ENCODE peak calls at places on chromosome 19, in five cellular contexts. N is GM12865, T is heart right ventricle, U is pancreas, A is epithelial cell of esophagus. Q is an unnamed sample.
A peak's percentile ranks its signal among the peaks of the same experiment; 100 is the strongest.

GRCh38 chr19:35054626-35055025 is 13.1 kb downstream of the HPN start:
- DNase-seq in A (no peak), U (no peak), T (no peak), N (no peak), Q (no peak)

GRCh38 chr19:7522923-7523667 is 671 bp downstream of the MCOLN1 start:
- DNase-seq in U (no peak), T (no peak), A (peak; percentile 20), N (no peak), Q (no peak)

GRCh38 chr19:35266904-35267817 is 1.6 kb upstream of the USF2 start:
- DNase-seq in T (peak; percentile 50), N (peak; percentile 62), A (peak; percentile 29), U (peak; percentile 48), Q (peak; percentile 54)

GRCh38 chr19:28537896-28538295 is 675.1 kb downstream of the UQCRFS1 start:
- DNase-seq in N (no peak), T (no peak), U (no peak), A (no peak), Q (no peak)

GRCh38 chr19:48629599-48630288 is 7.4 kb downstream of the DBP start:
- DNase-seq in U (no peak), T (no peak), N (peak; percentile 25), A (peak; percentile 59), Q (no peak)

GRCh38 chr19:17549088-17549740 is 6.2 kb upstream of the COLGALT1 start:
- DNase-seq in U (no peak), N (peak; percentile 26), A (no peak), T (no peak), Q (no peak)

GRCh38 chr19:18156841-18157464 is 4.0 kb downstream of the PIK3R2 start:
- DNase-seq in N (no peak), T (peak; percentile 90), A (peak; percentile 91), U (peak; percentile 91), Q (no peak)

GRCh38 chr19:57560049-57560491 is 407 bp upstream of the ZNF550 start:
- DNase-seq in A (peak; percentile 67), N (no peak), T (peak; percentile 55), U (no peak), Q (no peak)

GRCh38 chr19:1864480-1865171 is 1.2 kb upstream of the KLF16 start:
- DNase-seq in U (peak; percentile 62), N (peak; percentile 89), A (peak; percentile 59), T (peak; percentile 76), Q (peak; percentile 70)

GRCh38 chr19:48556163-48556562 is 4.2 kb downstream of the SULT2B1 start:
- DNase-seq in N (no peak), T (no peak), A (peak; percentile 81), U (no peak), Q (no peak)

GRCh38 chr19:30450101-30450500 is 77.9 kb downstream of the ZNF536 start:
- DNase-seq in U (peak; percentile 14), N (no peak), T (peak; percentile 74), A (no peak), Q (no peak)

GRCh38 chr19:11927227-11927626 is 2.3 kb downstream of the ZNF700 start:
- DNase-seq in T (no peak), U (no peak), A (no peak), N (no peak), Q (no peak)

GRCh38 chr19:42428676-42429075 is 1.5 kb upstream of the LIPE start:
- DNase-seq in A (no peak), U (no peak), N (no peak), T (no peak), Q (no peak)

GRCh38 chr19:3968556-3969434 is 2.1 kb downstream of the DAPK3 start:
- DNase-seq in U (peak; percentile 81), A (peak; percentile 98), T (peak; percentile 96), N (no peak), Q (no peak)

GRCh38 chr19:14310055-14310454 is 71.2 kb upstream of the ADGRE5 start:
- DNase-seq in N (peak; percentile 77), A (no peak), U (no peak), T (no peak), Q (peak; percentile 21)

GRCh38 chr19:17109300-17109699 is 33.7 kb downstream of the MYO9B start:
- DNase-seq in U (no peak), N (no peak), T (no peak), A (no peak), Q (no peak)

GRCh38 chr19:56132316-56132822 is 8.7 kb upstream of the ZNF444 start:
- DNase-seq in N (no peak), T (peak; percentile 45), U (no peak), A (no peak), Q (no peak)

GRCh38 chr19:30521937-30522336 is 149.8 kb downstream of the ZNF536 start:
- DNase-seq in T (no peak), N (no peak), A (no peak), U (no peak), Q (no peak)

GRCh38 chr19:58033741-58034475 is at the start of gene ZSCAN1:
- DNase-seq in A (peak; percentile 52), N (no peak), T (peak; percentile 93), U (peak; percentile 83), Q (peak; percentile 72)

GRCh38 chr19:3270908-3271307 is 46.4 kb downstream of the CELF5 start:
- DNase-seq in N (peak; percentile 75), T (no peak), U (no peak), A (peak; percentile 41), Q (no peak)

GRCh38 chr19:35755550-35756371 is 1.1 kb downstream of the HSPB6 start:
- DNase-seq in T (peak; percentile 88), N (no peak), U (no peak), A (peak; percentile 55), Q (no peak)

GRCh38 chr19:2679439-2679838 is 23.1 kb downstream of the GNG7 start:
- DNase-seq in U (no peak), T (no peak), A (no peak), N (no peak), Q (no peak)

GRCh38 chr19:49710372-49710951 is 19.5 kb downstream of the CPT1C start:
- DNase-seq in U (no peak), T (no peak), N (no peak), A (no peak), Q (no peak)

GRCh38 chr19:9785367-9786331 is 17.1 kb upstream of the ZNF846 start:
- DNase-seq in A (peak; percentile 98), U (peak; percentile 96), N (peak; percentile 92), T (peak; percentile 99), Q (peak; percentile 86)

GRCh38 chr19:9786342-9786741 is 17.8 kb upstream of the ZNF846 start:
- DNase-seq in T (no peak), N (no peak), A (no peak), U (no peak), Q (no peak)

GRCh38 chr19:9786819-9787218 is 18.3 kb upstream of the ZNF846 start:
- DNase-seq in N (no peak), U (no peak), T (no peak), A (no peak), Q (no peak)

DNA sequence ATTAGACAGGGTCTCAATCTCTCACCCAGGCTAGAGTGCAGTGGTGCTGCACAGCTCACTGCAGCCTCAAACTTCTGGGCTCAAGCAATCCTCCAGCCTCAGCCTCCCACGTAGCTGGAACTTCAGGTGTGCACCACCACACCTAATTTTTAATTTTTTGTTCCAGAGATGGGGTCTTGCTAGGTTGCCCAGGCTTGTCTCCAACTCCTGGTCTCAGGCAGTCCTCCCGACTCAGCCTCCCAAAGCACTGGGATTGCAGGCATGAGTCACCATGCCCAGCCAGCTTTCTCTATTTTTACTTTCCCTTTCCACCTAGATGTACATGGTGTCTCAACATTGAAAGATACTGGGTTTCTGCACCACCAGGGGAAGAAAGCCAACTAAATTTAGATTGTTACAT is 13.7 kb upstream of the ZNF846 start:
- DNase-seq in T (no peak), A (no peak), U (no peak), N (no peak), Q (no peak)
- TF ChIP-seq CTCF in T (no peak), A (no peak), U (no peak), N (no peak), Q (no peak)

GRCh38 chr19:772043-772442 is 21.1 kb downstream of the MISP start:
- DNase-seq in U (no peak), A (no peak), T (no peak), N (no peak), Q (no peak)

GRCh38 chr19:769610-770009 is 18.7 kb downstream of the MISP start:
- DNase-seq in A (no peak), N (no peak), T (no peak), U (no peak), Q (no peak)

GRCh38 chr19:768424-768823 is 17.5 kb downstream of the MISP start:
- DNase-seq in N (no peak), A (no peak), T (no peak), U (no peak), Q (no peak)

GRCh38 chr19:772730-773436 is 22.0 kb downstream of the MISP start:
- DNase-seq in U (no peak), A (no peak), N (no peak), T (no peak), Q (no peak)

DNA sequence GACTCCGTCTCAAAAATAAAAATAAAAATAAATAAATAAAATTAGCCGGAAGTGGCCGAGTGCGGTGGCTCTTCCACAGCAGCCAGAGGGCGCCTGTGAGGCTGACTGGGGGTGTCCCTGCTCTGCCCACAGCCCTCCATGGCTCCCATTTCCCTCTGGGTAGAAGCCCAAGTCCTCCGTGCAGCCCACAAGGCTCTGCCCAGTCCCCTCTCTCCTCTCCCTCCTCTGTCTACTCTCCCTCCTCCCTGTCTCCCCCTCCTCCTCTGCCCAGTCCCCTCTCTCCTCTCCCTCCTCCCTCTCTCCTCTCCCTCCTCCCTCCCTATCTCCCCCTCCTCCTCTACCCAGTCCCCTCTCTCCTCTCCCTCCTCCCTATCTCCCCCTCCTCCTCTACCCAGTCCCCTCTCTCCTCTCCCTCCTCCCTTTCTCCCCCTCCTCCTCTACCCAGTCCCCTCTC is 20.4 kb downstream of the MISP start:
- DNase-seq in U (no peak), A (peak; percentile 64), T (no peak), N (peak; percentile 67), Q (no peak)
- TF ChIP-seq CTCF in U (no peak), A (peak; percentile 62), T (peak; percentile 49), N (peak; percentile 57), Q (no peak)

DNA sequence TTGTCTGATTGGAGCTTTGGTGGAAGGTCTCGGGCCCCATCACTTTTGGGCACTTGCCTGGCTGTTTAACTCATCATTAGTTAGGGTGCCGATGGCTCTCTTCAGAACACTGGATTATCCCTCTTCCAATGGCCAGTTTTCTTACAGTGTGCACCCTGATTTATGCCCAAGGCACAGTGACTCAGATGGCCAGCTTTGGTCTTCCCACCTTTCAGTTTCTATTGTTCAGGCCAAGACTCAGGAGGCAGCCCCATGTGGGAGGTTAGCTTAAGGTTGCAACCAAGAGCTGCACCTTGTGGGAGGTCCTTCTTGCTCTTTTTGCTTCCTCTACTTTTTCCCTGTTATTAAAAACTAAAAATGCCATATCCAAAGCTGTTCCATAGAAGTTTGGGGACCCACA is 121.0 kb upstream of the ZNF91 start:
- DNase-seq in N (no peak), T (no peak), U (no peak), A (no peak), Q (no peak)
- TF ChIP-seq CTCF in N (no peak), T (no peak), U (no peak), A (no peak), Q (no peak)

GRCh38 chr19:47309608-47310007 is at the start of gene C5AR1:
- DNase-seq in A (no peak), U (no peak), N (peak; percentile 37), T (peak; percentile 32), Q (no peak)

GRCh38 chr19:47302249-47302648 is 7.4 kb upstream of the C5AR1 start:
- DNase-seq in A (no peak), T (no peak), N (peak; percentile 48), U (no peak), Q (no peak)

GRCh38 chr19:47309038-47309437 is 623 bp upstream of the C5AR1 start:
- DNase-seq in N (no peak), T (no peak), A (no peak), U (no peak), Q (no peak)

GRCh38 chr19:47306303-47306702 is 3.4 kb upstream of the C5AR1 start:
- DNase-seq in T (no peak), N (no peak), A (no peak), U (no peak), Q (no peak)

GRCh38 chr19:47305309-47305751 is 4.3 kb upstream of the C5AR1 start:
- DNase-seq in A (peak; percentile 75), U (peak; percentile 62), T (peak; percentile 54), N (peak; percentile 75), Q (peak; percentile 48)
- TF ChIP-seq CTCF in A (peak; percentile 98), U (peak; percentile 91), T (peak; percentile 92), N (peak; percentile 99), Q (peak; percentile 94)

Q was measured in natural killer cell.